ENCODE peak calls at places on chromosome 17, in nine cellular contexts. E is nephron progenitor cell, R is fibroblast of pulmonary artery, J is brain microvascular endothelial cell, K is lung, I is HepG2, W is foreskin keratinocyte, X is omental fat pad, D is psoas muscle. G is an unnamed sample.

GRCh38 chr17:18093616-18094408 is 6.1 kb downstream of the DRG2 start:
- DNase-seq in E (no peak), X (no peak), R (peak; percentile 87), K (no peak), J (peak; percentile 89), I (peak; percentile 78), W (peak; percentile 94), D (peak; percentile 92), G (peak; percentile 44)

GRCh38 chr17:17073627-17074521 is 31.6 kb downstream of the MPRIP start:
- DNase-seq in W (no peak), J (peak; percentile 34), X (no peak), R (no peak), E (no peak), I (no peak), D (peak; percentile 38), K (no peak), G (no peak)

GRCh38 chr17:386145-386876 is 33.7 kb upstream of the RPH3AL start:
- DNase-seq in R (peak; percentile 21), E (peak; percentile 93), D (peak; percentile 90), K (peak; percentile 84), J (peak; percentile 12), X (peak; percentile 51), I (peak; percentile 47), W (no peak), G (peak; percentile 77)

GRCh38 chr17:67717192-67717623 is 528 bp upstream of the NOL11 start:
- DNase-seq in X (no peak), D (no peak), R (no peak), J (no peak), W (no peak), K (no peak), I (peak; percentile 19), E (no peak), G (no peak)

GRCh38 chr17:7716299-7716886 is 1.2 kb upstream of the DNAH2 start:
- DNase-seq in R (no peak), D (no peak), E (no peak), W (no peak), K (no peak), I (no peak), J (no peak), X (no peak), G (no peak)

GRCh38 chr17:48429156-48429555 is 858 bp downstream of the SKAP1 start:
- DNase-seq in J (no peak), X (no peak), D (no peak), R (no peak), K (no peak), W (no peak), I (no peak), E (no peak), G (no peak)

GRCh38 chr17:16108386-16108785 is 106.9 kb downstream of the NCOR1 start:
- DNase-seq in I (no peak), R (no peak), K (no peak), X (no peak), D (no peak), J (no peak), W (no peak), E (no peak), G (no peak)

GRCh38 chr17:72985882-72986720 is 106.4 kb downstream of the SLC39A11 start:
- DNase-seq in X (no peak), K (peak; percentile 58), E (peak; percentile 62), I (peak; percentile 79), D (peak; percentile 56), R (peak; percentile 84), W (peak; percentile 50), J (peak; percentile 74), G (peak; percentile 70)

GRCh38 chr17:41402161-41402560 is 4.8 kb upstream of the KRT31 start:
- DNase-seq in E (no peak), K (no peak), X (no peak), D (no peak), R (no peak), I (no peak), W (peak; percentile 50), J (no peak), G (no peak)

GRCh38 chr17:56983380-56983779 is 5.4 kb downstream of the SCPEP1 start:
- DNase-seq in D (no peak), I (no peak), X (no peak), K (no peak), R (no peak), E (no peak), W (no peak), J (no peak), G (no peak)

GRCh38 chr17:3033248-3033640 is 30.2 kb downstream of the OR1D5 start:
- DNase-seq in R (no peak), J (no peak), K (no peak), E (no peak), X (no peak), D (no peak), W (no peak), I (no peak), G (no peak)

GRCh38 chr17:32877164-32877764 is 340 bp upstream of the MYO1D start:
- DNase-seq in W (peak; percentile 69), D (peak; percentile 95), K (peak; percentile 88), I (peak; percentile 70), X (peak; percentile 52), E (peak; percentile 95), R (peak; percentile 83), J (peak; percentile 73), G (peak; percentile 93)

GRCh38 chr17:32878211-32878610 is 1.3 kb upstream of the MYO1D start:
- DNase-seq in J (no peak), D (peak; percentile 74), K (peak; percentile 83), X (peak; percentile 25), E (no peak), I (no peak), W (no peak), R (peak; percentile 25), G (peak; percentile 15)

GRCh38 chr17:32875230-32875903 is 1.6 kb downstream of the MYO1D start:
- DNase-seq in W (no peak), I (no peak), J (no peak), R (no peak), K (no peak), X (no peak), D (no peak), E (no peak), G (no peak)

GRCh38 chr17:32875904-32876413 is 965 bp downstream of the MYO1D start:
- DNase-seq in R (peak; percentile 14), K (no peak), D (no peak), X (no peak), W (no peak), E (no peak), I (no peak), J (peak; percentile 47), G (no peak)

GRCh38 chr17:32876414-32877163 is at the start of gene MYO1D:
- DNase-seq in K (peak; percentile 70), W (peak; percentile 79), E (peak; percentile 65), D (peak; percentile 59), R (no peak), J (no peak), X (peak; percentile 24), I (peak; percentile 45), G (peak; percentile 29)
- TF ChIP-seq CTCF in K (no peak), W (peak; percentile 66), E (peak; percentile 25), D (no peak), R (no peak), J (peak; percentile 34), X (peak; percentile 6), I (peak; percentile 66), G (peak; percentile 40)

GRCh38 chr17:80737106-80738019 is 192.7 kb downstream of the RPTOR start:
- DNase-seq in D (no peak), R (no peak), E (no peak), I (no peak), W (no peak), J (no peak), K (no peak), X (no peak), G (no peak)
- TF ChIP-seq CTCF in D (no peak), R (no peak), E (no peak), I (no peak), W (no peak), J (no peak), K (no peak), X (no peak), G (no peak)

GRCh38 chr17:45398800-45399199 is 33.9 kb downstream of the ARHGAP27 start:
- DNase-seq in E (no peak), X (no peak), I (no peak), K (no peak), R (no peak), D (no peak), W (no peak), J (no peak), G (no peak)
- TF ChIP-seq CTCF in E (no peak), X (no peak), I (no peak), K (no peak), R (no peak), D (no peak), W (no peak), J (peak; percentile 26), G (peak; percentile 34)

DNA sequence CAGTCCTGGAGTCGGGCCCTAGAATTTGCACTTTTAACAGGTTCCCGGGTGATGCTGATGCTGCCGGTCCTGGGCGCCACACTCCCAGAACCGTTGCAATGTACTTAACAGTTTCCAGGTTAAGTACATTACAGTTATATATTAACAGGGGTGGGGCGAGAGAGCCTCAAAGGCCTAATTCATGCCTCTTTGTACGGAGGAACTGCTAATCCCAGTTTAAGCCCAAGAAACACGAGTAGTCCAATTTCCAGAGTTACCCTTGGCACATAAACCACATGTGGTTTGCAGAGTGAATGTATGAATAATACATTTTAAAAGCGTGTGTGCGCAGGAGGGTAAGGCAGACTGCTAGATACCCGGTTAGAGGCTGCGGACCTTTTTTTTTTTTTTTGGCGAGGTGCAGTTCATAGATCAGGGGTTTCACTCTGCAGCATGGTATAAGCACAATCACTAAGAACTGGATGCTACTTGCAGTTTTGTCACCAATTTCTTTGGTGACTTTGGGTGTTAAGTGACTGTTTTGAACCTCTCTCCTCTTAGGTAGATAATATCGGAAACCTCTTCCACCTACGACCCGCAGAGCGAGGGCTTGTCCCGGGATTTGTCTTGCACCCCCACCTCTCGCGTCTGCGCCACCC is 714 bp downstream of the COX11 start:
- DNase-seq in K (no peak), I (peak; percentile 83), E (no peak), X (no peak), W (peak; percentile 29), J (peak; percentile 11), R (no peak), D (no peak), G (no peak)
- TF ChIP-seq CTCF in K (no peak), I (no peak), E (no peak), X (no peak), W (no peak), J (no peak), R (peak; percentile 48), D (no peak), G (no peak)

G was measured in heart right ventricle.